ENCODE peak calls at places on chromosomes 7 and 10, in four cellular contexts. One of them, this sample, is unnamed.

GRCh38 chr10:17001961-17002749 is 127.5 kb downstream of the CUBN start:
- DNase-seq in upper lobe of right lung: no peak
- DNase-seq in PC-9: no peak
- DNase-seq in fibroblast of lung: peak; percentile 97
- DNase-seq in this sample: no peak

GRCh38 chr10:102450374-102451104 is 804 bp downstream of the C10orf95 start:
- DNase-seq in upper lobe of right lung: peak; percentile 95
- DNase-seq in PC-9: peak; percentile 82
- DNase-seq in fibroblast of lung: peak; percentile 81
- DNase-seq in this sample: peak; percentile 81

GRCh38 chr10:13100349-13101294 is 659 bp downstream of the OPTN start:
- DNase-seq in upper lobe of right lung: peak; percentile 72
- DNase-seq in PC-9: peak; percentile 26
- DNase-seq in fibroblast of lung: peak; percentile 42
- DNase-seq in this sample: peak; percentile 60

GRCh38 chr7:66315192-66315591 is 110.1 kb downstream of the TPST1 start:
- DNase-seq in upper lobe of right lung: no peak
- DNase-seq in PC-9: no peak
- DNase-seq in fibroblast of lung: no peak
- DNase-seq in this sample: no peak

GRCh38 chr10:110042181-110042580 is 34.4 kb downstream of the ADD3 start:
- DNase-seq in upper lobe of right lung: no peak
- DNase-seq in PC-9: no peak
- DNase-seq in fibroblast of lung: peak; percentile 84
- DNase-seq in this sample: no peak

GRCh38 chr7:37065779-37066271 is 341.5 kb upstream of the AOAH start:
- DNase-seq in upper lobe of right lung: no peak
- DNase-seq in PC-9: no peak
- DNase-seq in fibroblast of lung: peak; percentile 70
- DNase-seq in this sample: no peak

GRCh38 chr7:894927-895450 is 18.6 kb downstream of the GET4 start:
- DNase-seq in upper lobe of right lung: no peak
- DNase-seq in PC-9: no peak
- DNase-seq in fibroblast of lung: no peak
- DNase-seq in this sample: no peak

GRCh38 chr7:4835398-4836205 is 26.2 kb downstream of the PAPOLB start:
- DNase-seq in upper lobe of right lung: no peak
- DNase-seq in PC-9: peak; percentile 63
- DNase-seq in fibroblast of lung: no peak
- DNase-seq in this sample: no peak

GRCh38 chr10:5165738-5166137 is 19.2 kb downstream of the AKR1C8 start:
- DNase-seq in upper lobe of right lung: no peak
- DNase-seq in PC-9: no peak
- DNase-seq in fibroblast of lung: peak; percentile 3
- DNase-seq in this sample: no peak

GRCh38 chr7:73351447-73352167 is 23.6 kb downstream of the FKBP6 start:
- DNase-seq in upper lobe of right lung: no peak
- DNase-seq in PC-9: no peak
- DNase-seq in fibroblast of lung: no peak
- DNase-seq in this sample: no peak

GRCh38 chr7:101970047-101970585 is 152.7 kb downstream of the CUX1 start:
- DNase-seq in upper lobe of right lung: no peak
- DNase-seq in PC-9: no peak
- DNase-seq in fibroblast of lung: no peak
- DNase-seq in this sample: no peak

GRCh38 chr7:36945612-36946400 is 221.5 kb upstream of the AOAH start:
- DNase-seq in upper lobe of right lung: no peak
- DNase-seq in PC-9: no peak
- DNase-seq in fibroblast of lung: no peak
- DNase-seq in this sample: no peak

GRCh38 chr7:134780166-134780853 is 876 bp downstream of the CALD1 start:
- DNase-seq in upper lobe of right lung: no peak
- DNase-seq in PC-9: no peak
- DNase-seq in fibroblast of lung: no peak
- DNase-seq in this sample: no peak

GRCh38 chr10:113347508-113347907 is 205.3 kb upstream of the HABP2 start:
- DNase-seq in upper lobe of right lung: no peak
- DNase-seq in PC-9: no peak
- DNase-seq in fibroblast of lung: peak; percentile 13
- DNase-seq in this sample: no peak

GRCh38 chr7:131961281-131961680 is 404.9 kb upstream of the PODXL start:
- DNase-seq in upper lobe of right lung: no peak
- DNase-seq in PC-9: no peak
- DNase-seq in fibroblast of lung: no peak
- DNase-seq in this sample: no peak

GRCh38 chr10:71633935-71634334 is 85.6 kb downstream of the C10orf105 start:
- DNase-seq in upper lobe of right lung: no peak
- DNase-seq in PC-9: no peak
- DNase-seq in fibroblast of lung: no peak
- DNase-seq in this sample: no peak
- H3K4me1 ChIP-seq in upper lobe of right lung: peaks cover 6% of the 10 kb centered on the region
- H3K4me1 ChIP-seq in PC-9: peaks cover 16% of the 10 kb centered on the region
- H3K4me1 ChIP-seq in fibroblast of lung: no peaks in the 10 kb centered on the region
- H3K4me1 ChIP-seq in this sample: no peaks in the 10 kb centered on the region

DNA sequence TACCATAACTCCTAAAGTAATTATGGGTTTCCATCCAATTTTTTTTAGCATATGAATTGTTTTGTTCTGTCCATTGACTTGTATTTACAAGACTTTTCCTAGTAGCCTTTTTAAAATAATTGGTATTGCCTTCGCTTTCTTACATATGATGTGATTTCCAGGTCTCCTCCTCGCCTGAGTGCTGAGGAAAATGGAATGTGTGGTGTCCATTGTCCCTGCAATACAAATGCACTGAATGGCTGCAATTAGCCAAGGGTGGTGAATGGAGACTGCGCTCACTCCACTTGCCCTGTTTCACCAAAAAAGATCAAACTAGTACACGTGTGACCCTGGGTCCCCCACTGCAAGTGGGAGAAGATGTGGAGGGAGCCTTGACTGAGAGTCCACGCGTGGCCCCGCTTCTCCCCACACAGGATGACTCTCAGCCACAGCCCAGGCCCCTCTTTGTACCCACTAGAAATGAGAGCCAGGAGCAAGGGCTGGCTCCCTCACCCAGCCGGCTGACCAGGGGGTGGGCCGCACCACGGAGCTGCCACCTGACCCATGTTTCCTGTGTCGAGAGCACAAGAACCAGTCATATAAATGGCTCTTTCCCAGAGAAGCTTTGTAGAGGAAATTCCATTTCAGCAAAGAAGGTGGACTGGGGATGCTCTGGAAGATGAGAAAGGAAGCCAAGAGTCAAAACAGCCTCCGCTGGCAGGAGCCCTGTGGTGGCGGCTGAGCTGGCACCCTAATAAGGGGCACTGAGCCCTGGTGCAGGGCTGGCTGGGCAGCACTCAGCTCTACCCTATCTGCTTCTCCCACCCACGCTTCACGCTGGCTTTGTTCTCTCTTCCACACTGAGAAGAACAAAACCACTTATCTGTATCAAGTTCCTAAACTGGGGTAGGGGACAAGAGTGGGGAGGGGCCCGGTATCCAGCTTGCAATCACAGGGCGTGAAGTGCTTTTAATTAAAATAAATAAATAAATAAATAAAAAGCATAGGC is 52.4 kb downstream of the FAM53B start:
- DNase-seq in upper lobe of right lung: no peak
- DNase-seq in PC-9: no peak
- DNase-seq in fibroblast of lung: no peak
- DNase-seq in this sample: no peak
- H3K4me1 ChIP-seq in upper lobe of right lung: peaks cover 22% of the 10 kb centered on the region
- H3K4me1 ChIP-seq in PC-9: no peaks in the 10 kb centered on the region
- H3K4me1 ChIP-seq in fibroblast of lung: no peaks in the 10 kb centered on the region
- H3K4me1 ChIP-seq in this sample: no peaks in the 10 kb centered on the region

DNA sequence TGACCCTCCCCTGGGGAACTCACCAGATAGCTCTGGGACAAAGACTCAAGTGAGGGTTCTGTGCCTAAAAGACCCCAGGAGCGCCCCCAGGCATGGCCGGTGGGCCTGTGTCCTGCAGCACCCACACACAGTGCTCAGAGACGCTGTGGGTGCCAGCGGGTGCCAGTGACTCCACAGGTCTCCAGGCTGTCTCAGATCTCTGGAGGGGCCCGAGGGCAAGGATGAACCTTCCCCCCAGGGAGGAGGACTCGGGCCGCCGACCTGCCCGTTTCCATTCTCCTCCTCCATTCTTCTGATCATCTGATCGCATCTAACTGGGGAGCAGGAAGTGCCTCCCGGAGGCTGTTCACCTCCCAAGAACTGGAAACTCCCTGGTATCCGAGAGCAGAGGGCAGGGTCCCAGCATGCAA is 980 bp downstream of the ADAM8 start:
- DNase-seq in upper lobe of right lung: no peak
- DNase-seq in PC-9: peak; percentile 41
- DNase-seq in fibroblast of lung: no peak
- DNase-seq in this sample: no peak
- H3K4me1 ChIP-seq in upper lobe of right lung: peaks cover 38% of the 10 kb centered on the region
- H3K4me1 ChIP-seq in PC-9: peaks cover 45% of the 10 kb centered on the region
- H3K4me1 ChIP-seq in fibroblast of lung: peaks cover 6% of the 10 kb centered on the region
- H3K4me1 ChIP-seq in this sample: no peaks in the 10 kb centered on the region

DNA sequence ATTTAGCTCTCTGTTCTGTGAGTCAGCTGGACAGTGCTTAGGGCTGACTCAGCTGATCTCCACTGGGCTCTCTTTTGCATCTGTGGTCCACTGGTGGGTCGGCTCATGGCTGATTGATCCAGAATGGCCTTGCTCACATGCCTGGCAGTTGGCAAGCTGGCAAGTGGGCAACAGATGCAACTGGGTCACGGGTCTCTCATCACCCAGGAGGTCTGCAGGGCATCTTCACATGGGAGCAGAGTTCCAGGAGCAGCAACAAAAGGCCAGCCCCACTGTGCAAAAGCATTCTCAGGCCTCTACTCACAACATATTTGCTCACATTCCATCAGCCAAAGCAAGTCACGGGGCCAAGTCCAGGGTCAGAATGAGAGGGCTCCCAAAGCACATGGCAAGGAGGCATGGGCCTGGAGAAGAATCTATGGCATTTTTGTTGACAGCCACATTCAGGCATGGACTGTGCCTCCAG is 98.8 kb downstream of the OAT start:
- DNase-seq in upper lobe of right lung: peak; percentile 44
- DNase-seq in PC-9: no peak
- DNase-seq in fibroblast of lung: no peak
- DNase-seq in this sample: no peak
- H3K4me1 ChIP-seq in upper lobe of right lung: no peaks in the 10 kb centered on the region
- H3K4me1 ChIP-seq in PC-9: no peaks in the 10 kb centered on the region
- H3K4me1 ChIP-seq in fibroblast of lung: no peaks in the 10 kb centered on the region
- H3K4me1 ChIP-seq in this sample: no peaks in the 10 kb centered on the region

This sample was measured in SJSA1.